ENCODE peak calls at places on chromosomes 12 and 14, in eight cellular contexts. One of them, this sample, is unnamed.

GRCh38 chr12:12467222-12467621 is 95.4 kb downstream of the DUSP16 start:
- DNase-seq in fibroblast of mammary gland: no peak
- DNase-seq in psoas muscle: no peak
- DNase-seq in NCI-H1694: no peak
- DNase-seq in nephron progenitor cell: no peak
- DNase-seq in cardiac fibroblast: no peak
- DNase-seq in mesothelial cell of epicardium: no peak
- DNase-seq in stimulated activated CD4-positive, alpha-beta T cell treated with anti-CD3 and anti-CD28 coated beads, Interleukin-1b, Interleukin-23, amount 100 ng/mL, for 4 hours: no peak
- DNase-seq in this sample: no peak

GRCh38 chr12:6923851-6924250 is 3.9 kb upstream of the ATN1 start:
- DNase-seq in nephron progenitor cell: no peak
- DNase-seq in stimulated activated CD4-positive, alpha-beta T cell treated with anti-CD3 and anti-CD28 coated beads, Interleukin-1b, Interleukin-23, amount 100 ng/mL, for 4 hours: no peak
- DNase-seq in NCI-H1694: no peak
- DNase-seq in cardiac fibroblast: no peak
- DNase-seq in psoas muscle: no peak
- DNase-seq in fibroblast of mammary gland: no peak
- DNase-seq in mesothelial cell of epicardium: no peak
- DNase-seq in this sample: no peak

GRCh38 chr12:2291947-2292346 is 239.2 kb downstream of the CACNA1C start:
- DNase-seq in NCI-H1694: no peak
- DNase-seq in stimulated activated CD4-positive, alpha-beta T cell treated with anti-CD3 and anti-CD28 coated beads, Interleukin-1b, Interleukin-23, amount 100 ng/mL, for 4 hours: no peak
- DNase-seq in cardiac fibroblast: no peak
- DNase-seq in fibroblast of mammary gland: no peak
- DNase-seq in nephron progenitor cell: no peak
- DNase-seq in mesothelial cell of epicardium: no peak
- DNase-seq in psoas muscle: no peak
- DNase-seq in this sample: no peak

GRCh38 chr14:66508547-66508845 is 549 bp downstream of the GPHN start:
- DNase-seq in mesothelial cell of epicardium: no peak
- DNase-seq in NCI-H1694: no peak
- DNase-seq in nephron progenitor cell: no peak
- DNase-seq in cardiac fibroblast: no peak
- DNase-seq in stimulated activated CD4-positive, alpha-beta T cell treated with anti-CD3 and anti-CD28 coated beads, Interleukin-1b, Interleukin-23, amount 100 ng/mL, for 4 hours: peak; percentile 22
- DNase-seq in fibroblast of mammary gland: no peak
- DNase-seq in psoas muscle: no peak
- DNase-seq in this sample: no peak

GRCh38 chr12:29212682-29213397 is 63.8 kb downstream of the FAR2 start:
- DNase-seq in cardiac fibroblast: no peak
- DNase-seq in NCI-H1694: no peak
- DNase-seq in nephron progenitor cell: no peak
- DNase-seq in psoas muscle: no peak
- DNase-seq in fibroblast of mammary gland: no peak
- DNase-seq in mesothelial cell of epicardium: no peak
- DNase-seq in stimulated activated CD4-positive, alpha-beta T cell treated with anti-CD3 and anti-CD28 coated beads, Interleukin-1b, Interleukin-23, amount 100 ng/mL, for 4 hours: no peak
- DNase-seq in this sample: no peak

GRCh38 chr12:32671930-32672785 is 6.9 kb upstream of the DNM1L start:
- DNase-seq in psoas muscle: no peak
- DNase-seq in mesothelial cell of epicardium: no peak
- DNase-seq in fibroblast of mammary gland: peak; percentile 92
- DNase-seq in stimulated activated CD4-positive, alpha-beta T cell treated with anti-CD3 and anti-CD28 coated beads, Interleukin-1b, Interleukin-23, amount 100 ng/mL, for 4 hours: no peak
- DNase-seq in nephron progenitor cell: peak; percentile 22
- DNase-seq in NCI-H1694: peak; percentile 95
- DNase-seq in cardiac fibroblast: peak; percentile 87
- DNase-seq in this sample: no peak

GRCh38 chr14:61277232-61277631 is 3.9 kb downstream of the TMEM30B start:
- DNase-seq in NCI-H1694: no peak
- DNase-seq in mesothelial cell of epicardium: no peak
- DNase-seq in psoas muscle: no peak
- DNase-seq in nephron progenitor cell: no peak
- DNase-seq in stimulated activated CD4-positive, alpha-beta T cell treated with anti-CD3 and anti-CD28 coated beads, Interleukin-1b, Interleukin-23, amount 100 ng/mL, for 4 hours: no peak
- DNase-seq in fibroblast of mammary gland: no peak
- DNase-seq in cardiac fibroblast: no peak
- DNase-seq in this sample: no peak

GRCh38 chr12:6450869-6451347 is 934 bp upstream of the TAPBPL start:
- DNase-seq in NCI-H1694: no peak
- DNase-seq in cardiac fibroblast: no peak
- DNase-seq in nephron progenitor cell: no peak
- DNase-seq in fibroblast of mammary gland: no peak
- DNase-seq in psoas muscle: peak; percentile 39
- DNase-seq in stimulated activated CD4-positive, alpha-beta T cell treated with anti-CD3 and anti-CD28 coated beads, Interleukin-1b, Interleukin-23, amount 100 ng/mL, for 4 hours: no peak
- DNase-seq in mesothelial cell of epicardium: no peak
- DNase-seq in this sample: no peak

GRCh38 chr12:12481636-12482035 is 81.0 kb downstream of the DUSP16 start:
- DNase-seq in fibroblast of mammary gland: no peak
- DNase-seq in mesothelial cell of epicardium: no peak
- DNase-seq in nephron progenitor cell: no peak
- DNase-seq in psoas muscle: no peak
- DNase-seq in NCI-H1694: no peak
- DNase-seq in stimulated activated CD4-positive, alpha-beta T cell treated with anti-CD3 and anti-CD28 coated beads, Interleukin-1b, Interleukin-23, amount 100 ng/mL, for 4 hours: no peak
- DNase-seq in cardiac fibroblast: no peak
- DNase-seq in this sample: no peak

GRCh38 chr12:59708059-59708458 is 112.2 kb downstream of the SLC16A7 start:
- DNase-seq in nephron progenitor cell: no peak
- DNase-seq in cardiac fibroblast: peak; percentile 70
- DNase-seq in stimulated activated CD4-positive, alpha-beta T cell treated with anti-CD3 and anti-CD28 coated beads, Interleukin-1b, Interleukin-23, amount 100 ng/mL, for 4 hours: no peak
- DNase-seq in psoas muscle: no peak
- DNase-seq in fibroblast of mammary gland: peak; percentile 74
- DNase-seq in mesothelial cell of epicardium: no peak
- DNase-seq in NCI-H1694: no peak
- DNase-seq in this sample: no peak

GRCh38 chr12:95213928-95214327 is 3.3 kb downstream of the FGD6 start:
- DNase-seq in mesothelial cell of epicardium: no peak
- DNase-seq in NCI-H1694: no peak
- DNase-seq in fibroblast of mammary gland: no peak
- DNase-seq in nephron progenitor cell: no peak
- DNase-seq in psoas muscle: no peak
- DNase-seq in stimulated activated CD4-positive, alpha-beta T cell treated with anti-CD3 and anti-CD28 coated beads, Interleukin-1b, Interleukin-23, amount 100 ng/mL, for 4 hours: no peak
- DNase-seq in cardiac fibroblast: no peak
- DNase-seq in this sample: no peak

GRCh38 chr12:105672576-105672975 is 342.1 kb downstream of the C12orf75 start:
- DNase-seq in fibroblast of mammary gland: no peak
- DNase-seq in mesothelial cell of epicardium: no peak
- DNase-seq in psoas muscle: peak; percentile 60
- DNase-seq in nephron progenitor cell: no peak
- DNase-seq in NCI-H1694: no peak
- DNase-seq in stimulated activated CD4-positive, alpha-beta T cell treated with anti-CD3 and anti-CD28 coated beads, Interleukin-1b, Interleukin-23, amount 100 ng/mL, for 4 hours: no peak
- DNase-seq in cardiac fibroblast: no peak
- DNase-seq in this sample: no peak

GRCh38 chr12:2624543-2625266 is 170.1 kb upstream of the FKBP4 start:
- DNase-seq in mesothelial cell of epicardium: no peak
- DNase-seq in cardiac fibroblast: peak; percentile 2
- DNase-seq in stimulated activated CD4-positive, alpha-beta T cell treated with anti-CD3 and anti-CD28 coated beads, Interleukin-1b, Interleukin-23, amount 100 ng/mL, for 4 hours: no peak
- DNase-seq in nephron progenitor cell: peak; percentile 45
- DNase-seq in fibroblast of mammary gland: peak; percentile 30
- DNase-seq in psoas muscle: no peak
- DNase-seq in NCI-H1694: peak; percentile 10
- DNase-seq in this sample: no peak

GRCh38 chr12:44184499-44185206 is 348.8 kb downstream of the TMEM117 start:
- DNase-seq in mesothelial cell of epicardium: no peak
- DNase-seq in psoas muscle: no peak
- DNase-seq in nephron progenitor cell: no peak
- DNase-seq in NCI-H1694: no peak
- DNase-seq in stimulated activated CD4-positive, alpha-beta T cell treated with anti-CD3 and anti-CD28 coated beads, Interleukin-1b, Interleukin-23, amount 100 ng/mL, for 4 hours: no peak
- DNase-seq in cardiac fibroblast: no peak
- DNase-seq in fibroblast of mammary gland: no peak
- DNase-seq in this sample: no peak

GRCh38 chr14:51575225-51576111 is 76.2 kb upstream of the FRMD6 start:
- DNase-seq in psoas muscle: no peak
- DNase-seq in mesothelial cell of epicardium: no peak
- DNase-seq in NCI-H1694: no peak
- DNase-seq in stimulated activated CD4-positive, alpha-beta T cell treated with anti-CD3 and anti-CD28 coated beads, Interleukin-1b, Interleukin-23, amount 100 ng/mL, for 4 hours: no peak
- DNase-seq in nephron progenitor cell: no peak
- DNase-seq in fibroblast of mammary gland: peak; percentile 58
- DNase-seq in cardiac fibroblast: no peak
- DNase-seq in this sample: no peak

GRCh38 chr14:67221248-67221981 is 19.8 kb upstream of the PALS1 start:
- DNase-seq in fibroblast of mammary gland: peak; percentile 18
- DNase-seq in NCI-H1694: no peak
- DNase-seq in nephron progenitor cell: no peak
- DNase-seq in stimulated activated CD4-positive, alpha-beta T cell treated with anti-CD3 and anti-CD28 coated beads, Interleukin-1b, Interleukin-23, amount 100 ng/mL, for 4 hours: no peak
- DNase-seq in psoas muscle: no peak
- DNase-seq in cardiac fibroblast: peak; percentile 76
- DNase-seq in mesothelial cell of epicardium: no peak
- DNase-seq in this sample: no peak

GRCh38 chr12:39426636-39427245 is 16.2 kb downstream of the KIF21A start:
- DNase-seq in nephron progenitor cell: no peak
- DNase-seq in fibroblast of mammary gland: peak; percentile 86
- DNase-seq in mesothelial cell of epicardium: no peak
- DNase-seq in cardiac fibroblast: peak; percentile 70
- DNase-seq in NCI-H1694: no peak
- DNase-seq in psoas muscle: no peak
- DNase-seq in stimulated activated CD4-positive, alpha-beta T cell treated with anti-CD3 and anti-CD28 coated beads, Interleukin-1b, Interleukin-23, amount 100 ng/mL, for 4 hours: no peak
- DNase-seq in this sample: no peak

GRCh38 chr14:55448146-55448614 is 7.8 kb upstream of the TBPL2 start:
- DNase-seq in stimulated activated CD4-positive, alpha-beta T cell treated with anti-CD3 and anti-CD28 coated beads, Interleukin-1b, Interleukin-23, amount 100 ng/mL, for 4 hours: no peak
- DNase-seq in psoas muscle: peak; percentile 29
- DNase-seq in mesothelial cell of epicardium: no peak
- DNase-seq in fibroblast of mammary gland: peak; percentile 98
- DNase-seq in cardiac fibroblast: peak; percentile 96
- DNase-seq in nephron progenitor cell: no peak
- DNase-seq in NCI-H1694: no peak
- DNase-seq in this sample: no peak

GRCh38 chr12:92585106-92585775 is 117.5 kb upstream of the PLEKHG7 start:
- DNase-seq in NCI-H1694: no peak
- DNase-seq in stimulated activated CD4-positive, alpha-beta T cell treated with anti-CD3 and anti-CD28 coated beads, Interleukin-1b, Interleukin-23, amount 100 ng/mL, for 4 hours: no peak
- DNase-seq in cardiac fibroblast: peak; percentile 20
- DNase-seq in nephron progenitor cell: no peak
- DNase-seq in fibroblast of mammary gland: no peak
- DNase-seq in psoas muscle: no peak
- DNase-seq in mesothelial cell of epicardium: no peak
- DNase-seq in this sample: no peak

GRCh38 chr14:53381879-53382278 is 228.8 kb upstream of the DDHD1 start:
- DNase-seq in fibroblast of mammary gland: no peak
- DNase-seq in cardiac fibroblast: no peak
- DNase-seq in psoas muscle: no peak
- DNase-seq in mesothelial cell of epicardium: no peak
- DNase-seq in nephron progenitor cell: no peak
- DNase-seq in NCI-H1694: no peak
- DNase-seq in stimulated activated CD4-positive, alpha-beta T cell treated with anti-CD3 and anti-CD28 coated beads, Interleukin-1b, Interleukin-23, amount 100 ng/mL, for 4 hours: no peak
- DNase-seq in this sample: no peak

GRCh38 chr12:29582677-29583076 is 85.2 kb upstream of the OVCH1 start:
- DNase-seq in stimulated activated CD4-positive, alpha-beta T cell treated with anti-CD3 and anti-CD28 coated beads, Interleukin-1b, Interleukin-23, amount 100 ng/mL, for 4 hours: no peak
- DNase-seq in mesothelial cell of epicardium: no peak
- DNase-seq in psoas muscle: peak; percentile 25
- DNase-seq in cardiac fibroblast: peak; percentile 11
- DNase-seq in nephron progenitor cell: no peak
- DNase-seq in fibroblast of mammary gland: no peak
- DNase-seq in NCI-H1694: no peak
- DNase-seq in this sample: no peak

GRCh38 chr14:49405291-49405690 is 180.9 kb downstream of the RPS29 start:
- DNase-seq in psoas muscle: no peak
- DNase-seq in NCI-H1694: no peak
- DNase-seq in fibroblast of mammary gland: peak; percentile 97
- DNase-seq in stimulated activated CD4-positive, alpha-beta T cell treated with anti-CD3 and anti-CD28 coated beads, Interleukin-1b, Interleukin-23, amount 100 ng/mL, for 4 hours: no peak
- DNase-seq in mesothelial cell of epicardium: no peak
- DNase-seq in cardiac fibroblast: peak; percentile 97
- DNase-seq in nephron progenitor cell: no peak
- DNase-seq in this sample: no peak

GRCh38 chr14:61568572-61569011 is 126.7 kb upstream of the HIF1A start:
- DNase-seq in stimulated activated CD4-positive, alpha-beta T cell treated with anti-CD3 and anti-CD28 coated beads, Interleukin-1b, Interleukin-23, amount 100 ng/mL, for 4 hours: peak; percentile 42
- DNase-seq in nephron progenitor cell: peak; percentile 34
- DNase-seq in fibroblast of mammary gland: no peak
- DNase-seq in cardiac fibroblast: no peak
- DNase-seq in psoas muscle: peak; percentile 44
- DNase-seq in NCI-H1694: no peak
- DNase-seq in mesothelial cell of epicardium: no peak
- DNase-seq in this sample: no peak

GRCh38 chr14:76826122-76826521 is at the start of gene LRRC74A:
- DNase-seq in NCI-H1694: no peak
- DNase-seq in nephron progenitor cell: no peak
- DNase-seq in stimulated activated CD4-positive, alpha-beta T cell treated with anti-CD3 and anti-CD28 coated beads, Interleukin-1b, Interleukin-23, amount 100 ng/mL, for 4 hours: no peak
- DNase-seq in mesothelial cell of epicardium: no peak
- DNase-seq in fibroblast of mammary gland: no peak
- DNase-seq in psoas muscle: no peak
- DNase-seq in cardiac fibroblast: no peak
- DNase-seq in this sample: no peak

GRCh38 chr14:96042218-96042930 is 3.2 kb downstream of the C14orf132 start:
- DNase-seq in mesothelial cell of epicardium: no peak
- DNase-seq in psoas muscle: no peak
- DNase-seq in nephron progenitor cell: no peak
- DNase-seq in NCI-H1694: no peak
- DNase-seq in stimulated activated CD4-positive, alpha-beta T cell treated with anti-CD3 and anti-CD28 coated beads, Interleukin-1b, Interleukin-23, amount 100 ng/mL, for 4 hours: no peak
- DNase-seq in fibroblast of mammary gland: peak; percentile 71
- DNase-seq in cardiac fibroblast: peak; percentile 36
- DNase-seq in this sample: no peak

GRCh38 chr14:101442451-101442850 is 118.8 kb upstream of the DIO3 start:
- DNase-seq in nephron progenitor cell: no peak
- DNase-seq in mesothelial cell of epicardium: no peak
- DNase-seq in NCI-H1694: no peak
- DNase-seq in fibroblast of mammary gland: no peak
- DNase-seq in psoas muscle: no peak
- DNase-seq in stimulated activated CD4-positive, alpha-beta T cell treated with anti-CD3 and anti-CD28 coated beads, Interleukin-1b, Interleukin-23, amount 100 ng/mL, for 4 hours: peak; percentile 32
- DNase-seq in cardiac fibroblast: no peak
- DNase-seq in this sample: peak; percentile 35

GRCh38 chr12:13275366-13275765 is 78.8 kb downstream of the EMP1 start:
- DNase-seq in mesothelial cell of epicardium: no peak
- DNase-seq in nephron progenitor cell: no peak
- DNase-seq in fibroblast of mammary gland: no peak
- DNase-seq in stimulated activated CD4-positive, alpha-beta T cell treated with anti-CD3 and anti-CD28 coated beads, Interleukin-1b, Interleukin-23, amount 100 ng/mL, for 4 hours: no peak
- DNase-seq in psoas muscle: no peak
- DNase-seq in cardiac fibroblast: peak; percentile 26
- DNase-seq in NCI-H1694: peak; percentile 82
- DNase-seq in this sample: no peak

GRCh38 chr14:98580131-98580678 is 691.8 kb downstream of the BCL11B start:
- DNase-seq in mesothelial cell of epicardium: no peak
- DNase-seq in stimulated activated CD4-positive, alpha-beta T cell treated with anti-CD3 and anti-CD28 coated beads, Interleukin-1b, Interleukin-23, amount 100 ng/mL, for 4 hours: no peak
- DNase-seq in NCI-H1694: no peak
- DNase-seq in fibroblast of mammary gland: no peak
- DNase-seq in nephron progenitor cell: peak; percentile 53
- DNase-seq in cardiac fibroblast: no peak
- DNase-seq in psoas muscle: no peak
- DNase-seq in this sample: no peak

GRCh38 chr14:68682166-68683103 is 110.4 kb downstream of the ZFP36L1 start:
- DNase-seq in nephron progenitor cell: no peak
- DNase-seq in cardiac fibroblast: peak; percentile 99
- DNase-seq in mesothelial cell of epicardium: no peak
- DNase-seq in stimulated activated CD4-positive, alpha-beta T cell treated with anti-CD3 and anti-CD28 coated beads, Interleukin-1b, Interleukin-23, amount 100 ng/mL, for 4 hours: no peak
- DNase-seq in fibroblast of mammary gland: peak; percentile 99
- DNase-seq in NCI-H1694: no peak
- DNase-seq in psoas muscle: no peak
- DNase-seq in this sample: no peak

GRCh38 chr14:70888681-70889175 is 18.5 kb upstream of the PCNX1 start:
- DNase-seq in cardiac fibroblast: peak; percentile 87
- DNase-seq in fibroblast of mammary gland: peak; percentile 87
- DNase-seq in psoas muscle: no peak
- DNase-seq in nephron progenitor cell: no peak
- DNase-seq in NCI-H1694: peak; percentile 51
- DNase-seq in stimulated activated CD4-positive, alpha-beta T cell treated with anti-CD3 and anti-CD28 coated beads, Interleukin-1b, Interleukin-23, amount 100 ng/mL, for 4 hours: no peak
- DNase-seq in mesothelial cell of epicardium: no peak
- DNase-seq in this sample: no peak

GRCh38 chr12:121472150-121472905 is 72.4 kb downstream of the RNF34 start:
- DNase-seq in cardiac fibroblast: no peak
- DNase-seq in psoas muscle: no peak
- DNase-seq in fibroblast of mammary gland: no peak
- DNase-seq in NCI-H1694: no peak
- DNase-seq in mesothelial cell of epicardium: no peak
- DNase-seq in nephron progenitor cell: no peak
- DNase-seq in stimulated activated CD4-positive, alpha-beta T cell treated with anti-CD3 and anti-CD28 coated beads, Interleukin-1b, Interleukin-23, amount 100 ng/mL, for 4 hours: no peak
- DNase-seq in this sample: no peak

GRCh38 chr12:119369907-119370546 is 35.5 kb downstream of the CCDC60 start:
- DNase-seq in stimulated activated CD4-positive, alpha-beta T cell treated with anti-CD3 and anti-CD28 coated beads, Interleukin-1b, Interleukin-23, amount 100 ng/mL, for 4 hours: no peak
- DNase-seq in psoas muscle: no peak
- DNase-seq in cardiac fibroblast: no peak
- DNase-seq in NCI-H1694: no peak
- DNase-seq in fibroblast of mammary gland: no peak
- DNase-seq in nephron progenitor cell: no peak
- DNase-seq in mesothelial cell of epicardium: no peak
- DNase-seq in this sample: no peak

GRCh38 chr12:109715310-109716091 is 1.9 kb downstream of the FAM222A start:
- DNase-seq in nephron progenitor cell: peak; percentile 61
- DNase-seq in fibroblast of mammary gland: no peak
- DNase-seq in stimulated activated CD4-positive, alpha-beta T cell treated with anti-CD3 and anti-CD28 coated beads, Interleukin-1b, Interleukin-23, amount 100 ng/mL, for 4 hours: no peak
- DNase-seq in cardiac fibroblast: no peak
- DNase-seq in psoas muscle: peak; percentile 49
- DNase-seq in NCI-H1694: no peak
- DNase-seq in mesothelial cell of epicardium: no peak
- DNase-seq in this sample: no peak

GRCh38 chr12:129080821-129081220 is 227.5 kb downstream of the GLT1D1 start:
- DNase-seq in stimulated activated CD4-positive, alpha-beta T cell treated with anti-CD3 and anti-CD28 coated beads, Interleukin-1b, Interleukin-23, amount 100 ng/mL, for 4 hours: no peak
- DNase-seq in NCI-H1694: no peak
- DNase-seq in psoas muscle: no peak
- DNase-seq in cardiac fibroblast: no peak
- DNase-seq in fibroblast of mammary gland: no peak
- DNase-seq in mesothelial cell of epicardium: no peak
- DNase-seq in nephron progenitor cell: no peak
- DNase-seq in this sample: no peak

This sample was measured in central memory CD8-positive, alpha-beta T cell.